ENCODE peak calls at places on chromosomes 3 and 15, in four cellular contexts. Q, N, M and I are unnamed samples.

GRCh38 chr3:195774917-195775316 is 36.8 kb downstream of the MUC4 start:
- DNase-seq in Q (no peak), N (peak; percentile 53), M (peak; percentile 83), I (no peak)

GRCh38 chr15:63038926-63039673 is 3.4 kb upstream of the TPM1 start:
- DNase-seq in Q (no peak), N (no peak), M (no peak), I (no peak)

GRCh38 chr15:62899090-62899493 is 143.5 kb upstream of the TPM1 start:
- DNase-seq in Q (no peak), N (no peak), M (no peak), I (no peak)

GRCh38 chr3:165854696-165855095 is 17.5 kb upstream of the BCHE start:
- DNase-seq in Q (no peak), N (no peak), M (no peak), I (no peak)

GRCh38 chr3:49327485-49327884 is 12.4 kb downstream of the USP4 start:
- DNase-seq in Q (no peak), N (no peak), M (no peak), I (no peak)

GRCh38 chr3:172787746-172788145 is 37.2 kb downstream of the ECT2 start:
- DNase-seq in Q (no peak), N (no peak), M (no peak), I (no peak)

GRCh38 chr3:44058022-44058867 is 183.4 kb upstream of the TOPAZ1 start:
- DNase-seq in Q (no peak), N (no peak), M (no peak), I (no peak)

GRCh38 chr15:75185271-75186029 is 16.2 kb upstream of the C15orf39 start:
- DNase-seq in Q (no peak), N (no peak), M (no peak), I (no peak)

GRCh38 chr15:67805871-67806538 is 19.3 kb upstream of the SKOR1 start:
- DNase-seq in Q (no peak), N (no peak), M (no peak), I (no peak)

GRCh38 chr15:69380726-69381105 is 33.4 kb upstream of the KIF23 start:
- DNase-seq in Q (no peak), N (no peak), M (no peak), I (no peak)

GRCh38 chr3:196513697-196514349 is 1.3 kb downstream of the SMCO1 start:
- DNase-seq in Q (no peak), N (no peak), M (no peak), I (no peak)

GRCh38 chr3:188153498-188153948 is 434 bp upstream of the LPP start:
- DNase-seq in Q (peak; percentile 66), N (peak; percentile 74), M (peak; percentile 92), I (peak; percentile 95)

GRCh38 chr3:36740822-36741221 is 23.5 kb downstream of the DCLK3 start:
- DNase-seq in Q (no peak), N (peak; percentile 20), M (no peak), I (no peak)

GRCh38 chr3:106183762-106184391 is 315.1 kb upstream of the CBLB start:
- DNase-seq in Q (no peak), N (no peak), M (no peak), I (no peak)

GRCh38 chr3:100613721-100614390 is 4.5 kb downstream of the ADGRG7 start:
- DNase-seq in Q (no peak), N (no peak), M (no peak), I (no peak)

GRCh38 chr3:100611221-100611620 is 1.8 kb downstream of the ADGRG7 start:
- DNase-seq in Q (no peak), N (no peak), M (no peak), I (no peak)

GRCh38 chr3:100609963-100610362 is 562 bp downstream of the ADGRG7 start:
- DNase-seq in Q (no peak), N (no peak), M (no peak), I (no peak)

GRCh38 chr3:100615684-100616083 is 6.3 kb downstream of the ADGRG7 start:
- DNase-seq in Q (no peak), N (no peak), M (no peak), I (no peak)

DNA sequence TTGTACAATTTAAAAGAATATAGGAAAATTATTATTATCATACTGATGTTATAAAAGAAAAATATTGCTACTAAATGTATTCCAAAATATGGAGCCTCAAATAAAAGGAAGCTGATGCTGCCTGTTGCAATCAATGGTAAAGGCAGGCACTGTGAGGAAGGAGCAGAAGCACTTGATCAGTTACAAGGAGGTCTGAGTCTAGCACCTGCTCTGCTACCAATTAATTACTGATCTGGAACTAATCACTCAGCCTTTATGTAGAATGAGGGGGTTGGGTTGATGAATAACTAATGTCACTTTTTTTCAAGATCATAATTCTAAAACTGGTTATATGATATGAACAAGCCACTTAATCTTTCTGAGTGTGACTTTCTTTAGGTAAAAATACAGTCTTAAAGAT is 5.5 kb downstream of the ADGRG7 start:
- DNase-seq in Q (no peak), N (no peak), M (no peak), I (no peak)
- H3K4me3 ChIP-seq in Q (no peak overlapping the region), N (no peak overlapping the region), M (no peak overlapping the region), I (no peak overlapping the region)

GRCh38 chr3:175940881-175941280 is 1081.7 kb downstream of the NAALADL2 start:
- DNase-seq in Q (no peak), N (no peak), M (no peak), I (no peak)
- TF ChIP-seq CTCF in Q (no peak), N (peak; percentile 10), M (no peak), I (no peak)

DNA sequence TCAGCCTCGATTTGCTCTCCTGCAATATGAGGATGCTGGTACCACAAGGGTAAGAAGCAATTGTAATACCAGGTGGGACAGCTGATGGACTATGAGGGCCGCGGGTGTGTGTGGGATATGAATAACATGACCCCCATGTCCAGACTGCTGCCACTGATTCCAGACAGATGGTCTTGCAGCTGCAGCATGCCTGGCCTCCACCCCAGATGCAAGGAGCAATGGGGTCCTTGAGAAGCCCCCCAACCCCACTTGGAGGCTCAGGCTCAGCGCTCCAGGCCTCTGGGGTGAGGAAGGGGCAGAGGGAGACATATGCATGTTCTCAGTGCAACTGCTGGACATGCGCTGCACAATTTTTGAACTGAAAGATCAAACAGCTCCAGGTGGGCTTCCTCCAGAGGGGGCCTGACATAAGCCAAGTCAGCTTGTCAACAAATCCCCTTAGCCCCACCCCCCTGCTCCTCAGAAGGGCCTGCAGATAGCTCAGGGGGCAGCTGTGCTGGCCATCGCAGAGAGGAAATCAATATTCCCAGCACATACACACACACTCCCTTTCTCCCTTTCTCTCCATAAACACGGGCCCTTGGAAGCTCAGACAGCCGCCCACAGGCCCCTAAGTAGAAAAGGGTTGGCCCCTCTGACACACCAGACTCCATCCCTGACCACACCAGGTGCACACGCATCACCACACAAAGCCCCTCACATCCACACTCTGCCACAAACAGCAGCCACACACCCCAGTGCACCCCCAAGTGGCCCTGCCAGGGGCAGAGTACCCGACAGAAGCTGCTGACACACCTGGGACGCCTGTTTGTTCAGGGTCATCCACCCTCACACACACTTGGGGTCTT is 107.0 kb downstream of the IQSEC1 start:
- DNase-seq in Q (no peak), N (peak; percentile 34), M (no peak), I (no peak)
- H3K27ac ChIP-seq in Q (no peak overlapping the region), N (no peak overlapping the region), M (no peak overlapping the region), I (peak overlapping the region; percentile 75)

DNA sequence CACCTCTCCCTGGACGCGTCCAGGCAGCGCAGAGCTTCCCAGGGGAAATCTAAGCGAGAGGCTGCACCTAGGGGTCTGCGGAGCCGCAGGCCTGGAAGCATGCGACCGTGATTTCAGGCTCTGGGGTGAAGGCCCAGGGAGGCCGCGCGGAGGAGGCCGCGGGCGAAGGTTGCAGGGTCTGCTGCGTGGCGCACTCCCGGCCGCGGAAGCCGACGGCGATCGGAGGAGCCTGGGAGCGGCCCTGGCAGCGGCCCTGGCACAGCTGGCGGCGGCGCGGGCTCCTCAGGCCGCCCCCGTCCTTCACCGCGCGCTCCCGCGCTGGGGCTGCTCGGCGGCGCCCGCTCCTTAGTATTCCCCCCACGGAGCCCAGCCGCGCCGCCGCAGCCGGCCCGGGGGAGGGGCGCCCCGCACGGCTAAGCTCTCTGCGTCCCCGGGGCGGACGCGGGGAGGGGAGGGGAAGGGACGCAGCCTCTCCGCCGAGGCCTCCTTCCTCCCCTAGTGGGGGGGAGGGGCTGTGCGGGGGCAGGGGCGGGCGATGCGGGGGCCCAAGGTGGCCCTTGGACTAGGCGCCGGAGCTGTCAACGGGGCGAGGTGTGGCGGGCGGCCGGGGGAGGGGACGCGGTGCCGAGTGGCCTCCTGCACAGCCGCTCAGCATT is 21.9 kb downstream of the EPHB3 start:
- DNase-seq in Q (no peak), N (no peak), M (no peak), I (no peak)
- H3K4me3 ChIP-seq in Q (peak overlapping the region; percentile 76), N (no peak overlapping the region), M (peak overlapping the region; percentile 48), I (peak overlapping the region; percentile 76)

GRCh38 chr15:82680200-82681102 is 29.2 kb downstream of the AP3B2 start:
- DNase-seq in Q (no peak), N (no peak), M (peak; percentile 91), I (peak; percentile 46)
- TF ChIP-seq CTCF in Q (no peak), N (no peak), M (peak; percentile 12), I (no peak)

GRCh38 chr15:85837881-85838280 is 43.2 kb upstream of the KLHL25 start:
- DNase-seq in Q (no peak), N (no peak), M (no peak), I (no peak)

GRCh38 chr15:85837011-85837433 is 42.3 kb upstream of the KLHL25 start:
- DNase-seq in Q (no peak), N (no peak), M (no peak), I (no peak)

GRCh38 chr15:85832389-85832788 is 37.7 kb upstream of the KLHL25 start:
- DNase-seq in Q (no peak), N (no peak), M (no peak), I (no peak)

GRCh38 chr15:85831415-85832113 is 36.8 kb upstream of the KLHL25 start:
- DNase-seq in Q (peak; percentile 20), N (peak; percentile 19), M (no peak), I (no peak)

DNA sequence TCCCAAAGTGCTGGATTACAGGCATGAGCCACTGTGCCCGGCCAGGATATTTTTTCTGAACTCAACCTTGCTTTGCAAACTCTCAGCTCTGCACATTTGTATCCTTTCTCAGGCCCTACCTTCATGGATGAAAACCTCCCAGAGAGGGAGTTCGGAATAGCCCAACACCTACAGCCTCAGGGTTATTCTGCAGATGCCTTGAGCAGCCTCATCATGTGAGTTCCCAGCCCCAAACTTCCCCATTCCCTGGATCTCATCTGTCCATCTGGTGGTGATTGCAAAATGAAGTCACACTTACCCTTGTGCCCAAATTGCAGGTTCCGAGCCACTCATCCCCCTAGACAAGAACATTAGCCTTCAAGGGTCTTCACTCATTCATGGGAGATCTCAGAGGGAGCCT is 39.9 kb upstream of the KLHL25 start:
- DNase-seq in Q (no peak), N (no peak), M (no peak), I (no peak)
- H3K27ac ChIP-seq in Q (no peak overlapping the region), N (no peak overlapping the region), M (no peak overlapping the region), I (no peak overlapping the region)